ENCODE peak calls at places on chromosome 19, in ten cellular contexts. I is CD8-positive, alpha-beta T cell; D is heart left ventricle; Y is mucosa of descending colon; Q is CD4-positive, alpha-beta memory T cell; U is body of pancreas; F is testis; R is cardiac muscle cell; M is lung; H is adrenal gland. L is an unnamed sample.

GRCh38 chr19:7904074-7905020 is 670 bp downstream of the MAP2K7 start:
- DNase-seq in H (peak; percentile 68), U (no peak), Q (peak; percentile 80), F (no peak), Y (peak; percentile 87), R (peak; percentile 54), M (peak; percentile 57), I (no peak), D (no peak), L (no peak)

GRCh38 chr19:10061717-10062310 is 24.3 kb upstream of the SHFL start:
- DNase-seq in Q (no peak), R (peak; percentile 43), I (no peak), H (no peak), F (no peak), U (no peak), M (no peak), D (no peak), Y (no peak), L (no peak)

GRCh38 chr19:53960886-53961285 is 1.9 kb upstream of the CACNG8 start:
- DNase-seq in R (no peak), Y (no peak), H (no peak), Q (no peak), D (no peak), M (no peak), F (no peak), U (no peak), I (no peak), L (no peak)

GRCh38 chr19:46713781-46714522 is 3.0 kb downstream of the PRKD2 start:
- DNase-seq in H (peak; percentile 90), Q (peak; percentile 78), M (peak; percentile 96), R (peak; percentile 44), D (peak; percentile 96), I (peak; percentile 67), U (peak; percentile 96), Y (peak; percentile 95), F (peak; percentile 92), L (peak; percentile 91)

GRCh38 chr19:4811328-4812131 is 20.0 kb downstream of the TICAM1 start:
- DNase-seq in I (peak; percentile 85), D (peak; percentile 76), H (peak; percentile 93), R (peak; percentile 68), U (peak; percentile 89), F (peak; percentile 89), Q (peak; percentile 76), Y (peak; percentile 86), M (peak; percentile 85), L (peak; percentile 85)

GRCh38 chr19:19033426-19034203 is at the start of the genes ARMC6 and SUGP2:
- DNase-seq in U (peak; percentile 87), F (peak; percentile 89), M (peak; percentile 83), H (peak; percentile 85), Q (peak; percentile 93), D (peak; percentile 87), Y (peak; percentile 92), R (peak; percentile 93), I (peak; percentile 82), L (peak; percentile 84)

GRCh38 chr19:41588497-41589209 is 12.7 kb downstream of the CEACAM21 start:
- DNase-seq in U (peak; percentile 39), I (no peak), R (peak; percentile 59), Q (no peak), F (peak; percentile 39), Y (no peak), D (no peak), M (no peak), H (no peak), L (no peak)

GRCh38 chr19:44608391-44608821 is 5.0 kb upstream of the IGSF23 start:
- DNase-seq in U (no peak), Q (no peak), I (no peak), R (no peak), Y (no peak), H (no peak), M (no peak), D (no peak), F (no peak), L (no peak)

GRCh38 chr19:16175954-16176353 is 2.6 kb upstream of the CIB3 start:
- DNase-seq in D (no peak), F (no peak), R (no peak), Q (no peak), H (no peak), Y (no peak), M (no peak), I (no peak), U (no peak), L (no peak)

GRCh38 chr19:56838930-56839664 is 1.4 kb downstream of the PEG3 start:
- DNase-seq in H (peak; percentile 99), Q (no peak), U (peak; percentile 99), F (peak; percentile 99), M (peak; percentile 88), I (no peak), D (peak; percentile 97), Y (peak; percentile 87), R (no peak), L (peak; percentile 96)

GRCh38 chr19:57034544-57034943 is 85.2 kb upstream of the USP29 start:
- DNase-seq in D (no peak), Q (no peak), M (no peak), I (no peak), F (no peak), R (no peak), Y (no peak), H (no peak), U (no peak), L (no peak)

DNA sequence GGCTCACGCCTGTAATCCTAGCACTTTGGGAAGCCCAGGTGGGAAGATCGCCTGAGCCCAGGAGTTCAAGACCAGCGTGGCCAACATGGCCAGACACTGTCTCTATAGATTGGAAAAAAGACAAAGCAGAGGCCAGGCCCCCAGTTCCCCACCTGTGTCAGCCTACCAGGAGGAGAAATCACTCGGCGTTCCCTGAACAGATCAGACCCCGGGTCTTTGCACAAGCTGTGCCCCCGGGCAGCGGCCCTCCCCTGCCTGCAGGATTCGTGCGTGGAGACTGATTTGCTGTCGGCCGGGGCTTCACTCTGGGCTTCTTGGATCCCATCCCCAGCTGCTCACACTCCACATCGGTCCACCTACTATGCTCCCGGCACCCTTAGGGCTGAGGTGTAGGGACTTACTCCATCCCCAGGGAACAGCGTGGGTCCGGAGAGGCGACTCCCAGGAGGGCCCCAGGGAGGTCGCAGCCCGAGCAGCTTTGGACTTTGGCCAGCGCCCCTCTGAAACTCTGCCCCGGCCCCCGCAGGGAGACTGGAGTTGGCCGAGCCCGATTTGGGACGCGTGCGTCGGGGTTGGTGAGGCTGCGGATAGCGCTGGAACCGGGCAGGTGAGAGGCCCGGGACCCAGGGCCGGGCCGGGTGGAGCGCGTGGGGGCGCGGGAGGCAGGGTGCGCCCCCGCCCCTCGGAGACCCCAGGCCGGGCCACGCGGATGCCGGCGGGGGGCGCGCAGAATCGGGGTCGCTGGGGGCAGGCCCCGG is 515 bp upstream of the EFNA2 start:
- DNase-seq in M (no peak), I (no peak), Y (peak; percentile 55), H (no peak), Q (no peak), U (no peak), D (no peak), R (peak; percentile 25), F (no peak), L (no peak)
- H3K4me3 ChIP-seq in M (no peak overlapping the region), I (no peak overlapping the region), Y (no peak overlapping the region), H (no peak overlapping the region), Q (no peak overlapping the region), U (no peak overlapping the region), D (no peak overlapping the region), R (peak overlapping the region; percentile 30), F (no peak overlapping the region), L (no peak overlapping the region)

GRCh38 chr19:13103961-13104847 is 1.5 kb upstream of the LYL1 start:
- DNase-seq in Q (peak; percentile 50), F (peak; percentile 46), U (peak; percentile 44), H (no peak), R (peak; percentile 28), I (peak; percentile 58), D (peak; percentile 88), Y (peak; percentile 92), M (peak; percentile 60), L (peak; percentile 79)
- H3K4me3 ChIP-seq in Q (peak overlapping the region; percentile 73), F (peak overlapping the region; percentile 44), U (no peak overlapping the region), H (no peak overlapping the region), R (no peak overlapping the region), I (peak overlapping the region; percentile 81), D (peak overlapping the region; percentile 19), Y (no peak overlapping the region), M (peak overlapping the region; percentile 8), L (peak overlapping the region; percentile 42)

GRCh38 chr19:34459614-34460013 is 21.9 kb upstream of the WTIP start:
- DNase-seq in M (peak; percentile 49), I (no peak), F (no peak), Q (no peak), D (no peak), U (no peak), H (no peak), Y (no peak), R (no peak), L (no peak)
- H3K4me3 ChIP-seq in M (no peak overlapping the region), I (no peak overlapping the region), F (no peak overlapping the region), Q (no peak overlapping the region), D (no peak overlapping the region), U (no peak overlapping the region), H (no peak overlapping the region), Y (no peak overlapping the region), R (no peak overlapping the region), L (no peak overlapping the region)

DNA sequence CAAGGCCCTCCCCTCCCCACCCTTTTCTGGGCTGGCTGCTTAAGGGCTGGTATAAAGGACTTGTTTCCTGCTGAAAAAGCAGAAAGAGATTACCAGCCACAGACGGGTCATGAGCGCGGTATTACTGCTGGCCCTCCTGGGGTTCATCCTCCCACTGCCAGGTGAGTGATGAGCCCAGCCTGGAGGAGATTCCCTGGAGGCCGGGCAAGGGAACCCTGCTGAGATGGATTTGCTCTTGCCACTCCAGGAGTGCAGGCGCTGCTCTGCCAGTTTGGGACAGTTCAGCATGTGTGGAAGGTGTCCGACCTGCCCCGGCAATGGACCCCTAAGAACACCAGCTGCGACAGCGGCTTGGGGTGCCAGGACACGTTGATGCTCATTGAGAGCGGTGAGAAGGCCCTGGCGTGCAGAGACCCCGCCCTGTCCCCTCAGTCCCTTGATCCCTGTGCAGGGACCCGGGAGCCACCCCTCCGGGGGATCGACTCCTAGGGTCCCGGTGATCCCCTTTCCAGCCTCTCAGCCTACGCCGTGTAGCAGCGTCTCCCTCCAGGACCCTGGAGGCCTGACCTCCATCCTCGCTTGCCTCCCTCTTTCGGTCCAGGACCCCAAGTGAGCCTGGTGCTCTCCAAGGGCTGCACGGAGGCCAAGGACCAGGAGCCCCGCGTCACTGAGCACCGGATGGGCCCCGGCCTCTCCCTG is at the start of gene CD177:
- DNase-seq in R (peak; percentile 13), Y (no peak), M (no peak), U (no peak), Q (no peak), D (no peak), I (no peak), H (no peak), F (no peak), L (no peak)
- H3K4me3 ChIP-seq in R (peak within 1 kb of the TSS; percentile 3), Y (no peak within 1 kb of the TSS), M (no peak within 1 kb of the TSS), U (no peak within 1 kb of the TSS), Q (no peak within 1 kb of the TSS), D (no peak within 1 kb of the TSS), I (no peak within 1 kb of the TSS), H (no peak within 1 kb of the TSS), F (peak within 1 kb of the TSS; percentile 17), L (no peak within 1 kb of the TSS)

DNA sequence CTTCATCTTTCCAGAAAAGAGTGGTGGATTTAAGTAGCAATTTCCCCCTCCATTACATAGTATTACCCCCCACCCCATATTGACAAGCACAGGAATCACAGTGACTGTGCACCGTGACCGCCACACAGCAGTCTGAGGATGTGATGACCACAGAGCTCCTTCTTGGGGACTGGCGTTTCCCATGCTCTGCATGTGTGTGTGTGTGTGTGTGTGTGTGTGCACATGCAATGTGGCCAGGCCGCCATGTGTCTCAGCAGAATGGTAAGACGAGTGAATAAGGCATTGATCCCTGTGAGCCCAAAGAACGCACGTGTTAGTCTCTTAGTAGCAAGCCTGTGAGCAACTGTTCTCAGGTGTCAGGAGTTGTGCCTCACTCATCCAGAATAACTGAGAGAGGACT is 43.8 kb upstream of the CHST8 start:
- DNase-seq in R (no peak), F (no peak), I (no peak), D (no peak), M (no peak), Q (no peak), U (no peak), H (no peak), Y (no peak), L (no peak)
- H3K4me3 ChIP-seq in R (no peak overlapping the region), F (no peak overlapping the region), I (no peak overlapping the region), D (no peak overlapping the region), M (no peak overlapping the region), Q (no peak overlapping the region), U (no peak overlapping the region), H (no peak overlapping the region), Y (no peak overlapping the region), L (no peak overlapping the region)

L was measured in left ventricle myocardium inferior.